ENCODE peak calls at places on chromosomes 2 and 18, in seven cellular contexts. T is fibroblast of mammary gland, V is fibroblast of villous mesenchyme, W is mammary epithelial cell, F is BE2C, P is epithelial cell of esophagus, B is cardiac muscle cell. J is an unnamed sample.

GRCh38 chr2:205686231-205687017 is 4.1 kb downstream of the NRP2 start:
- DNase-seq in T (no peak), V (peak), W (no peak), F (peak), P (no peak), B (peak), J (no peak)

GRCh38 chr2:13193900-13194299 is 477.2 kb downstream of the TRIB2 start:
- DNase-seq in T (peak), V (peak), W (peak), F (peak), P (peak), B (peak), J (no peak)

GRCh38 chr2:145402706-145403277 is 882.9 kb upstream of the ZEB2 start:
- DNase-seq in T (peak), V (no peak), W (no peak), F (no peak), P (peak), B (no peak), J (no peak)

GRCh38 chr2:175766880-175767279 is 235.2 kb downstream of the LNPK start:
- DNase-seq in T (peak), V (no peak), W (peak), F (no peak), P (peak), B (no peak), J (no peak)

GRCh38 chr18:58998421-58999203 is 133.9 kb downstream of the ZNF532 start:
- DNase-seq in T (peak), V (peak), W (peak), F (no peak), P (peak), B (no peak), J (no peak)

GRCh38 chr2:201904529-201905420 is 98.4 kb downstream of the CDK15 start:
- DNase-seq in T (peak), V (no peak), W (no peak), F (no peak), P (no peak), B (no peak), J (no peak)

GRCh38 chr2:132662742-132663141 is 7.3 kb downstream of the LYPD1 start:
- DNase-seq in T (no peak), V (peak), W (no peak), F (no peak), P (no peak), B (no peak), J (peak)

GRCh38 chr2:232761301-232761907 is 15.0 kb downstream of the KCNJ13 start:
- DNase-seq in T (peak), V (peak), W (peak), F (peak), P (peak), B (peak), J (peak)

GRCh38 chr2:112153501-112153900 is 15.3 kb downstream of the FBLN7 start:
- DNase-seq in T (no peak), V (no peak), W (no peak), F (no peak), P (no peak), B (no peak), J (no peak)

GRCh38 chr18:27211569-27211968 is 26.5 kb upstream of the CHST9 start:
- DNase-seq in T (no peak), V (no peak), W (no peak), F (no peak), P (no peak), B (no peak), J (no peak)

GRCh38 chr2:124258481-124258880 is 233.4 kb downstream of the CNTNAP5 start:
- DNase-seq in T (peak), V (peak), W (no peak), F (no peak), P (no peak), B (no peak), J (no peak)

GRCh38 chr2:176085861-176086771 is 2.4 kb upstream of the EVX2 start:
- DNase-seq in T (peak), V (peak), W (no peak), F (peak), P (peak), B (peak), J (no peak)

GRCh38 chr2:110770696-110771425 is 38.5 kb downstream of the ACOXL start:
- DNase-seq in T (peak), V (peak), W (peak), F (peak), P (peak), B (peak), J (no peak)

GRCh38 chr2:240914645-240915525 is 8.7 kb downstream of the CROCC2 start:
- DNase-seq in T (no peak), V (no peak), W (no peak), F (no peak), P (no peak), B (no peak), J (no peak)

GRCh38 chr18:57208056-57208455 is 61.2 kb downstream of the BOD1L2 start:
- DNase-seq in T (no peak), V (no peak), W (no peak), F (no peak), P (no peak), B (no peak), J (no peak)

GRCh38 chr2:225112362-225113111 is 70.3 kb upstream of the DOCK10 start:
- DNase-seq in T (no peak), V (no peak), W (no peak), F (no peak), P (no peak), B (no peak), J (no peak)

GRCh38 chr2:232744963-232745362 is 31.4 kb downstream of the KCNJ13 start:
- DNase-seq in T (no peak), V (no peak), W (no peak), F (no peak), P (no peak), B (no peak), J (no peak)

GRCh38 chr2:98608118-98608961 is at the start of the genes COA5 and UNC50:
- DNase-seq in T (peak), V (peak), W (peak), F (peak), P (peak), B (peak), J (peak)

GRCh38 chr2:54372361-54372760 is 83.8 kb upstream of the SPTBN1 start:
- DNase-seq in T (no peak), V (no peak), W (no peak), F (no peak), P (no peak), B (no peak), J (no peak)

GRCh38 chr18:56652802-56653201 is 1.6 kb downstream of the WDR7 start:
- DNase-seq in T (no peak), V (no peak), W (no peak), F (no peak), P (no peak), B (no peak), J (no peak)

GRCh38 chr2:95382128-95382645 is 20.3 kb upstream of the FAHD2A start:
- DNase-seq in T (no peak), V (no peak), W (no peak), F (no peak), P (no peak), B (no peak), J (no peak)

GRCh38 chr18:77866309-77866708 is 616.7 kb downstream of the GALR1 start:
- DNase-seq in T (no peak), V (no peak), W (no peak), F (no peak), P (no peak), B (no peak), J (no peak)
- TF ChIP-seq CTCF in T (no peak), V (no peak), W (no peak), F (no peak), P (no peak), B (no peak), J (no peak)

GRCh38 chr2:106270471-106270891 is 76.4 kb upstream of the UXS1 start:
- DNase-seq in T (no peak), V (no peak), W (no peak), F (no peak), P (no peak), B (no peak), J (no peak)
- TF ChIP-seq CTCF in T (no peak), V (no peak), W (no peak), F (no peak), P (no peak), B (no peak), J (no peak)

GRCh38 chr2:221569342-221570278 is 2.5 kb downstream of the EPHA4 start:
- DNase-seq in T (no peak), V (no peak), W (no peak), F (no peak), P (no peak), B (no peak), J (no peak)

GRCh38 chr2:221572180-221572820 is at the start of gene EPHA4:
- DNase-seq in T (peak), V (peak), W (peak), F (peak), P (peak), B (peak), J (peak)

GRCh38 chr2:221571108-221571390 is 1.1 kb downstream of the EPHA4 start:
- DNase-seq in T (peak), V (no peak), W (no peak), F (no peak), P (peak), B (no peak), J (no peak)

GRCh38 chr2:221571391-221572179 is 519 bp downstream of the EPHA4 start:
- DNase-seq in T (peak), V (peak), W (peak), F (peak), P (peak), B (peak), J (no peak)

GRCh38 chr2:221570321-221571107 is 1.6 kb downstream of the EPHA4 start:
- DNase-seq in T (peak), V (no peak), W (peak), F (no peak), P (peak), B (peak), J (no peak)
- TF ChIP-seq CTCF in T (no peak), V (no peak), W (no peak), F (no peak), P (peak), B (peak), J (peak)

GRCh38 chr18:63949068-63949737 is at the start of gene HMSD:
- DNase-seq in T (peak), V (peak), W (peak), F (peak), P (peak), B (peak), J (no peak)
- TF ChIP-seq CTCF in T (no peak), V (peak), W (no peak), F (peak), P (peak), B (peak), J (peak)

DNA sequence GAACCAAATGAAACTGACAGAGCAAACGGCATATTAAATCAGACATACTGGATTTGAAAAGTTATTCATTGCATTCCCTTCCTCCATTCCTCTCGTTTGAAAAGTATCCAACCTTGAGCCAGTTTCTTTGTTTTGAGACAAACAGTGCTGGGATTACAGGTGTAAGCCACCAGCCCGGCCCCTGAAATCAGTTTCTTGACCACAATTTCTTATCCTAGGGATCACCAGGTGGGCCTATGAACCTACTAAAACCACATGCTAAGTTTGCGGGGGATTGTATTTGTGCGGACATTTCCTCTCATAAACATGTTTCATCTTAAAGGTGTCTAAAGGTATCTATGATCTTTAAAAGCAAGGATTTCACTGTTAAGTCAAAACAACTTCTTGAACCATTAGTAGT is 11.6 kb downstream of the PTPN2 start:
- DNase-seq in T (no peak), V (no peak), W (no peak), F (no peak), P (no peak), B (no peak), J (no peak)
- TF ChIP-seq CTCF in T (no peak), V (no peak), W (no peak), F (no peak), P (no peak), B (no peak), J (no peak)

GRCh38 chr2:76599732-76600368 is 889.1 kb upstream of the GCFC2 start:
- DNase-seq in T (peak), V (peak), W (peak), F (peak), P (peak), B (peak), J (no peak)
- TF ChIP-seq CTCF in T (peak), V (peak), W (peak), F (peak), P (peak), B (peak), J (peak)

GRCh38 chr2:10258726-10259125 is 44.0 kb upstream of the HPCAL1 start:
- DNase-seq in T (no peak), V (no peak), W (no peak), F (no peak), P (no peak), B (no peak), J (no peak)

GRCh38 chr2:10258326-10258725 is 44.4 kb upstream of the HPCAL1 start:
- DNase-seq in T (no peak), V (no peak), W (no peak), F (no peak), P (no peak), B (no peak), J (no peak)

GRCh38 chr2:10257036-10257435 is 45.7 kb upstream of the HPCAL1 start:
- DNase-seq in T (no peak), V (no peak), W (no peak), F (no peak), P (no peak), B (no peak), J (no peak)

GRCh38 chr2:10257500-10258147 is 45.1 kb upstream of the HPCAL1 start:
- DNase-seq in T (no peak), V (no peak), W (no peak), F (no peak), P (no peak), B (no peak), J (no peak)

GRCh38 chr2:10260130-10260529 is 42.6 kb upstream of the HPCAL1 start:
- DNase-seq in T (peak), V (no peak), W (no peak), F (no peak), P (no peak), B (no peak), J (no peak)
- TF ChIP-seq CTCF in T (no peak), V (no peak), W (no peak), F (no peak), P (no peak), B (no peak), J (no peak)

GRCh38 chr18:54984908-54985307 is 25.6 kb upstream of the CCDC68 start:
- DNase-seq in T (no peak), V (no peak), W (no peak), F (no peak), P (no peak), B (no peak), J (no peak)

GRCh38 chr18:54981076-54981475 is 21.8 kb upstream of the CCDC68 start:
- DNase-seq in T (no peak), V (no peak), W (no peak), F (no peak), P (no peak), B (no peak), J (no peak)

DNA sequence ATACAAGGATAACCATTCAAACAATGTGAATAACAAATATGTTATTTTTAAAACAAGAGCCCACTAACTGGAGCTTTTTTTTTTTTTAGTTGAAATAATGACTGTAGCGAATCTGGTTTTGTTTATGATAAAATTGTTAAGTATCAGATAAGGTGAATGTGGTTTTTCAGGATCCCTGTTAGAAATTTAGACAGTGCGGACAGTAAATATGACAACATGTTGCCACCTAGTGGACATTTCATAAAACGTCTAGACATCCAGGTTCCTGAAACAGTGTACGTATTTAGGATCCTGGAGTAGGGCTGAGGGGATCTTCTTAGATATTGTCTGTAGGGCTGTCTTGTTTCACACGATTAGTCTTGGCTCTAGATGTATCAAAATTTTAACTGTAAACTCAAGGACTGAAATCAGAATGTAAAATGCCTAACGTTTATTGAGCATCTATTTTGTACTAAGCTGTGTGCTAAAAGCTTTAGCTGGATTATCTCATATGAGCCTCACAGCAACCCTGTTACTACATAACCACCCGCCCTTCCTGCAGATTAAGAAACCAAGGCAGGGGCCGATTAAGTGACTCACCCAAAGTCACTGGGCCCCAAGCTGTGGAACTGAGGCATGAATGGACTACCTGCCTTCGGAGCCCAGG is 23.9 kb upstream of the CCDC68 start:
- DNase-seq in T (peak), V (peak), W (peak), F (no peak), P (peak), B (peak), J (peak)
- TF ChIP-seq CTCF in T (peak), V (peak), W (peak), F (peak), P (peak), B (peak), J (peak)

J was measured in AG09319.